ENCODE peak calls at places on chromosome 20, in five cellular contexts. One of them, this sample, is unnamed.

GRCh38 chr20:13312300-13312699 is 91.2 kb downstream of the ISM1 start:
- DNase-seq in RWPE1: no peak
- DNase-seq in uterus: no peak
- DNase-seq in WERI-Rb-1: no peak
- DNase-seq in tibial artery: no peak
- DNase-seq in this sample: no peak

GRCh38 chr20:36888880-36889516 is 13.1 kb downstream of the TLDC2 start:
- DNase-seq in RWPE1: no peak
- DNase-seq in uterus: no peak
- DNase-seq in WERI-Rb-1: no peak
- DNase-seq in tibial artery: no peak
- DNase-seq in this sample: no peak

GRCh38 chr20:63791497-63792156 is 39.4 kb downstream of the ZBTB46 start:
- DNase-seq in RWPE1: no peak
- DNase-seq in uterus: peak
- DNase-seq in WERI-Rb-1: no peak
- DNase-seq in tibial artery: no peak
- DNase-seq in this sample: no peak

GRCh38 chr20:23335521-23335920 is 15.1 kb upstream of the NXT1 start:
- DNase-seq in RWPE1: no peak
- DNase-seq in uterus: no peak
- DNase-seq in WERI-Rb-1: no peak
- DNase-seq in tibial artery: no peak
- DNase-seq in this sample: no peak

GRCh38 chr20:12199703-12200102 is 282.0 kb downstream of the BTBD3 start:
- DNase-seq in RWPE1: no peak
- DNase-seq in uterus: no peak
- DNase-seq in WERI-Rb-1: peak
- DNase-seq in tibial artery: no peak
- DNase-seq in this sample: no peak

GRCh38 chr20:12535770-12536169 is 473.0 kb upstream of the SPTLC3 start:
- DNase-seq in RWPE1: no peak
- DNase-seq in uterus: no peak
- DNase-seq in WERI-Rb-1: no peak
- DNase-seq in tibial artery: no peak
- DNase-seq in this sample: no peak

GRCh38 chr20:51910202-51911050 is 108.1 kb upstream of the SALL4 start:
- DNase-seq in RWPE1: peak
- DNase-seq in uterus: no peak
- DNase-seq in WERI-Rb-1: no peak
- DNase-seq in tibial artery: no peak
- DNase-seq in this sample: no peak

GRCh38 chr20:60870040-60870439 is 382.0 kb upstream of the CDH4 start:
- DNase-seq in RWPE1: no peak
- DNase-seq in uterus: no peak
- DNase-seq in WERI-Rb-1: no peak
- DNase-seq in tibial artery: no peak
- DNase-seq in this sample: no peak

GRCh38 chr20:4453369-4453768 is 268.3 kb upstream of the PRND start:
- DNase-seq in RWPE1: no peak
- DNase-seq in uterus: no peak
- DNase-seq in WERI-Rb-1: no peak
- DNase-seq in tibial artery: no peak
- DNase-seq in this sample: no peak

GRCh38 chr20:38875170-38875993 is 50.8 kb upstream of the FAM83D start:
- DNase-seq in RWPE1: no peak
- DNase-seq in uterus: peak
- DNase-seq in WERI-Rb-1: no peak
- DNase-seq in tibial artery: no peak
- DNase-seq in this sample: no peak

GRCh38 chr20:34615477-34615876 is 57.0 kb downstream of the MAP1LC3A start:
- DNase-seq in RWPE1: no peak
- DNase-seq in uterus: no peak
- DNase-seq in WERI-Rb-1: no peak
- DNase-seq in tibial artery: no peak
- DNase-seq in this sample: no peak

GRCh38 chr20:61193164-61193563 is 58.9 kb upstream of the CDH4 start:
- DNase-seq in RWPE1: no peak
- DNase-seq in uterus: no peak
- DNase-seq in WERI-Rb-1: no peak
- DNase-seq in tibial artery: no peak
- DNase-seq in this sample: no peak

GRCh38 chr20:13638496-13639477 is at the start of gene TASP1:
- DNase-seq in RWPE1: peak
- DNase-seq in uterus: peak
- DNase-seq in WERI-Rb-1: peak
- DNase-seq in tibial artery: peak
- DNase-seq in this sample: peak

GRCh38 chr20:400451-401275 is 7.4 kb upstream of the RBCK1 start:
- DNase-seq in RWPE1: peak
- DNase-seq in uterus: no peak
- DNase-seq in WERI-Rb-1: no peak
- DNase-seq in tibial artery: no peak
- DNase-seq in this sample: peak
- H3K27ac ChIP-seq in RWPE1: peak
- H3K27ac ChIP-seq in uterus: no peak
- H3K27ac ChIP-seq in WERI-Rb-1: no peak
- H3K27ac ChIP-seq in tibial artery: no peak
- H3K27ac ChIP-seq in this sample: peak

GRCh38 chr20:44614525-44614924 is 32.1 kb downstream of the PKIG start:
- DNase-seq in RWPE1: no peak
- DNase-seq in uterus: no peak
- DNase-seq in WERI-Rb-1: no peak
- DNase-seq in tibial artery: no peak
- DNase-seq in this sample: no peak
- H3K27ac ChIP-seq in RWPE1: peak
- H3K27ac ChIP-seq in uterus: peak
- H3K27ac ChIP-seq in WERI-Rb-1: no peak
- H3K27ac ChIP-seq in tibial artery: peak
- H3K27ac ChIP-seq in this sample: no peak

DNA sequence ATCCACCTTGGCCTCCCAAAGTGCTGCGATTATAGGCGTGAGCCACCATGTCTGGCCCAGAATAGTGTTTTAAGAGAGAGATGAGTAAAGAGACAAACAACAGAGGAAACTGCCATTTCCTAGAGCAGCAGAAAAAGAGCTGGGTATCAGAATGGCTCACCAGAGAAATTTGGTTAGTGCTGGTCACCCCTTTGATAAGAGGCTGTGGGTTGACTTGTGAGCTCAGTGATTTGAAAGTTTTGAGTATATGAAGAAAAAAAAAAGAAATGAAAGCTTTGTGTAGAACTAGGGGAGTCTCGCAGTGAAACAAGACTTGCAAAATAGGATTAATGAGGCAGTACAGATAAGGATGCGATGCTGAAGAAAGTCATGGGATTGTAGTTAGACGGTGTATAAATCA is 29.6 kb downstream of the MGME1 start:
- DNase-seq in RWPE1: no peak
- DNase-seq in uterus: no peak
- DNase-seq in WERI-Rb-1: no peak
- DNase-seq in tibial artery: no peak
- DNase-seq in this sample: no peak
- H3K27ac ChIP-seq in RWPE1: no peak
- H3K27ac ChIP-seq in uterus: no peak
- H3K27ac ChIP-seq in WERI-Rb-1: no peak
- H3K27ac ChIP-seq in tibial artery: no peak
- H3K27ac ChIP-seq in this sample: no peak

GRCh38 chr20:44447827-44448419 is 27.8 kb upstream of the TTPAL start:
- DNase-seq in RWPE1: no peak
- DNase-seq in uterus: no peak
- DNase-seq in WERI-Rb-1: no peak
- DNase-seq in tibial artery: no peak
- DNase-seq in this sample: no peak
- H3K27ac ChIP-seq in RWPE1: no peak
- H3K27ac ChIP-seq in uterus: no peak
- H3K27ac ChIP-seq in WERI-Rb-1: no peak
- H3K27ac ChIP-seq in tibial artery: no peak
- H3K27ac ChIP-seq in this sample: no peak

GRCh38 chr20:11144114-11144513 is 470.3 kb upstream of the JAG1 start:
- DNase-seq in RWPE1: peak
- DNase-seq in uterus: peak
- DNase-seq in WERI-Rb-1: no peak
- DNase-seq in tibial artery: no peak
- DNase-seq in this sample: no peak
- H3K27ac ChIP-seq in RWPE1: no peak
- H3K27ac ChIP-seq in uterus: peak
- H3K27ac ChIP-seq in WERI-Rb-1: no peak
- H3K27ac ChIP-seq in tibial artery: peak
- H3K27ac ChIP-seq in this sample: no peak

GRCh38 chr20:2820896-2821869 is 5.0 kb downstream of the TMEM239 start:
- DNase-seq in RWPE1: no peak
- DNase-seq in uterus: no peak
- DNase-seq in WERI-Rb-1: no peak
- DNase-seq in tibial artery: no peak
- DNase-seq in this sample: no peak
- H3K27ac ChIP-seq in RWPE1: no peak
- H3K27ac ChIP-seq in uterus: peak
- H3K27ac ChIP-seq in WERI-Rb-1: no peak
- H3K27ac ChIP-seq in tibial artery: no peak
- H3K27ac ChIP-seq in this sample: no peak

GRCh38 chr20:59692139-59692538 is 87.8 kb downstream of the PHACTR3 start:
- DNase-seq in RWPE1: no peak
- DNase-seq in uterus: no peak
- DNase-seq in WERI-Rb-1: no peak
- DNase-seq in tibial artery: no peak
- DNase-seq in this sample: no peak

GRCh38 chr20:59690101-59690500 is 85.8 kb downstream of the PHACTR3 start:
- DNase-seq in RWPE1: no peak
- DNase-seq in uterus: no peak
- DNase-seq in WERI-Rb-1: no peak
- DNase-seq in tibial artery: no peak
- DNase-seq in this sample: no peak

GRCh38 chr20:59690976-59691375 is 86.6 kb downstream of the PHACTR3 start:
- DNase-seq in RWPE1: no peak
- DNase-seq in uterus: no peak
- DNase-seq in WERI-Rb-1: no peak
- DNase-seq in tibial artery: no peak
- DNase-seq in this sample: no peak

GRCh38 chr20:59686404-59687346 is 82.3 kb downstream of the PHACTR3 start:
- DNase-seq in RWPE1: no peak
- DNase-seq in uterus: no peak
- DNase-seq in WERI-Rb-1: no peak
- DNase-seq in tibial artery: no peak
- DNase-seq in this sample: no peak

DNA sequence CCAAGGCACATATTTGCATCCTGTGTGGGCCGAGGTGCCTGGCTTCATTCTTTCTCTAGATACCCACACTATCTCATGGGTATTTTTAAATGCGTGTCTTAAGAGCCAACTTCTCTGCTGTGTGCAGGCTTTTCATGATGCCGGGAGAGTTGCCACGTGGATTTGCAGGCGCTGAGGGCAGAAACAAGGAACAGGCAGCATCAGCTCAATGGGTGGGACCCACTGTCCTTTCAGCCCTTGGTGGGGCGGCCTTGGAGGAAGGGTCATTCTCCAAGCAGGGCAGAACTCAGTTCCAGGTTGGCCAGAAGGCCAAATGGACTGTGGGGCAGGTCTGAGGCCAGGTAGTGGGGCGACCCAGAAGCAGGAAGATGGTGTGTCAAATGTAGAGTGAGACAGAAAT is 84.7 kb downstream of the PHACTR3 start:
- DNase-seq in RWPE1: no peak
- DNase-seq in uterus: no peak
- DNase-seq in WERI-Rb-1: no peak
- DNase-seq in tibial artery: no peak
- DNase-seq in this sample: no peak
- H3K27ac ChIP-seq in RWPE1: no peak
- H3K27ac ChIP-seq in uterus: no peak
- H3K27ac ChIP-seq in WERI-Rb-1: no peak
- H3K27ac ChIP-seq in tibial artery: no peak
- H3K27ac ChIP-seq in this sample: no peak

DNA sequence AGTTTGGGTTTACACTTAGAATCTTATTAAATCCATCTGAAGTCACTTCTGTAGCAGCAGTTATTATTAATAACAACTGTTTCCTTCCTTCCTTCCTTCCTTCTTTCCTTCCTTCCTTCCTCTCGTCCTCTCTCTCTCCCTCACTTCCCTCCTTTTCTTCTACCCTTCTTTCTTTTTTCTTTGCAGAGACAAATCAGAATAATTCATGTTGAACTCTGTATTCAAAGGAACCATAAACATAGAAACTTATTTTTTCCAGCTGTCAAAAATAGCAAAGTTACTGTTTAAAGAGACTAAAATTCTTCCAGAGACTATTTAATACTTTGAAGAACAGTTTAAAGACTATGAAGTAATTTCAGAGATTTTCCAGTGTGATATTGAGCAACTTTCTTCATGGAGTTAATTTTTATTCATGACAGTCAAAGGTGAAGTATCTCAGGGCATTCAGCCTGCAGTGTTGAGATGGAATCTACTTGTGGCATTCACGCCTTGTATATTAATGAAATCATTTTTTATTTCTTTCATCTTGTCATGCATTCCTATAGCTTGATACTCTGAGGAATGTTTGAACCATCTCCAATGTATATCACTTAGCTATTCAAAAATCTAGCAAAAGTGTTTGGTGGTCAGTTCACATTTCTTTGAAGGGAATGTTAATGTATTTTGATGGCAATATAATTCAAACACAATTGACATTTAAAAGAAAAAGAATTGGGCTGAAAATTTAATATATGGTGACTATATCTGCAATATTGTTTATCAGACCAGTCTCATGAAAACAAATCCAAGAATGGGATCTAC is 109.6 kb downstream of the BCAS1 start:
- DNase-seq in RWPE1: no peak
- DNase-seq in uterus: no peak
- DNase-seq in WERI-Rb-1: no peak
- DNase-seq in tibial artery: no peak
- DNase-seq in this sample: no peak
- H3K27ac ChIP-seq in RWPE1: no peak
- H3K27ac ChIP-seq in uterus: peak
- H3K27ac ChIP-seq in WERI-Rb-1: no peak
- H3K27ac ChIP-seq in tibial artery: no peak
- H3K27ac ChIP-seq in this sample: no peak